ENCODE peak calls at places on chromosomes 4 and X, in six cellular contexts. One of them, this sample, is unnamed.

GRCh38 chr4:6331018-6331417 is 61.4 kb downstream of the WFS1 start:
- DNase-seq in GM12891: no peak
- DNase-seq in cardiac muscle cell: peak
- DNase-seq in NCI-H1092: no peak
- DNase-seq in RPMI8226: peak
- DNase-seq in A549: peak
- DNase-seq in this sample: peak

GRCh38 chr4:14749910-14750309 is 252.4 kb upstream of the CPEB2 start:
- DNase-seq in GM12891: no peak
- DNase-seq in cardiac muscle cell: peak
- DNase-seq in NCI-H1092: peak
- DNase-seq in RPMI8226: peak
- DNase-seq in A549: peak
- DNase-seq in this sample: no peak

GRCh38 chr4:139851639-139852038 is 186.0 kb downstream of the MGST2 start:
- DNase-seq in GM12891: no peak
- DNase-seq in cardiac muscle cell: no peak
- DNase-seq in NCI-H1092: peak
- DNase-seq in RPMI8226: no peak
- DNase-seq in A549: no peak
- DNase-seq in this sample: no peak

GRCh38 chr4:7342581-7343352 is 92.0 kb downstream of the PSAPL1 start:
- DNase-seq in GM12891: no peak
- DNase-seq in cardiac muscle cell: no peak
- DNase-seq in NCI-H1092: no peak
- DNase-seq in RPMI8226: no peak
- DNase-seq in A549: no peak
- DNase-seq in this sample: no peak

GRCh38 chrX:23434356-23434884 is 99.8 kb downstream of the PTCHD1 start:
- DNase-seq in GM12891: no peak
- DNase-seq in cardiac muscle cell: peak
- DNase-seq in NCI-H1092: no peak
- DNase-seq in RPMI8226: no peak
- DNase-seq in A549: no peak
- DNase-seq in this sample: no peak

GRCh38 chr4:174283507-174284180 is at the start of the genes CEP44 and FBXO8:
- DNase-seq in GM12891: no peak
- DNase-seq in cardiac muscle cell: peak
- DNase-seq in NCI-H1092: peak
- DNase-seq in RPMI8226: peak
- DNase-seq in A549: peak
- DNase-seq in this sample: peak

GRCh38 chrX:630922-631496 is 418 bp downstream of the SHOX start:
- DNase-seq in GM12891: no peak
- DNase-seq in cardiac muscle cell: no peak
- DNase-seq in NCI-H1092: no peak
- DNase-seq in RPMI8226: no peak
- DNase-seq in A549: peak
- DNase-seq in this sample: no peak

GRCh38 chr4:86032476-86033022 is 327.3 kb downstream of the MAPK10 start:
- DNase-seq in GM12891: no peak
- DNase-seq in cardiac muscle cell: peak
- DNase-seq in NCI-H1092: no peak
- DNase-seq in RPMI8226: peak
- DNase-seq in A549: no peak
- DNase-seq in this sample: no peak

GRCh38 chrX:50081282-50081955 is 119.4 kb downstream of the AKAP4 start:
- DNase-seq in GM12891: no peak
- DNase-seq in cardiac muscle cell: peak
- DNase-seq in NCI-H1092: peak
- DNase-seq in RPMI8226: no peak
- DNase-seq in A549: peak
- DNase-seq in this sample: no peak

GRCh38 chr4:102430511-102430910 is 70.6 kb upstream of the NFKB1 start:
- DNase-seq in GM12891: no peak
- DNase-seq in cardiac muscle cell: peak
- DNase-seq in NCI-H1092: no peak
- DNase-seq in RPMI8226: no peak
- DNase-seq in A549: peak
- DNase-seq in this sample: peak

GRCh38 chr4:148790246-148790645 is 348.0 kb upstream of the NR3C2 start:
- DNase-seq in GM12891: no peak
- DNase-seq in cardiac muscle cell: no peak
- DNase-seq in NCI-H1092: no peak
- DNase-seq in RPMI8226: no peak
- DNase-seq in A549: no peak
- DNase-seq in this sample: no peak

GRCh38 chrX:47854474-47854873 is 17.8 kb downstream of the ZNF81 start:
- DNase-seq in GM12891: no peak
- DNase-seq in cardiac muscle cell: peak
- DNase-seq in NCI-H1092: no peak
- DNase-seq in RPMI8226: peak
- DNase-seq in A549: no peak
- DNase-seq in this sample: peak

GRCh38 chr4:8440491-8441311 is at the start of the genes ACOX3 and TRMT44:
- DNase-seq in GM12891: peak
- DNase-seq in cardiac muscle cell: peak
- DNase-seq in NCI-H1092: peak
- DNase-seq in RPMI8226: peak
- DNase-seq in A549: peak
- DNase-seq in this sample: peak

GRCh38 chr4:151324449-151325319 is 721 bp downstream of the SH3D19 start:
- DNase-seq in GM12891: no peak
- DNase-seq in cardiac muscle cell: peak
- DNase-seq in NCI-H1092: no peak
- DNase-seq in RPMI8226: no peak
- DNase-seq in A549: peak
- DNase-seq in this sample: no peak

GRCh38 chr4:24244663-24245519 is 339.5 kb downstream of the DHX15 start:
- DNase-seq in GM12891: no peak
- DNase-seq in cardiac muscle cell: peak
- DNase-seq in NCI-H1092: no peak
- DNase-seq in RPMI8226: no peak
- DNase-seq in A549: no peak
- DNase-seq in this sample: no peak

GRCh38 chr4:77021614-77022089 is 54.1 kb downstream of the CCNI start:
- DNase-seq in GM12891: no peak
- DNase-seq in cardiac muscle cell: peak
- DNase-seq in NCI-H1092: no peak
- DNase-seq in RPMI8226: no peak
- DNase-seq in A549: no peak
- DNase-seq in this sample: no peak

GRCh38 chr4:188032583-188032982 is 37.0 kb downstream of the ZFP42 start:
- DNase-seq in GM12891: no peak
- DNase-seq in cardiac muscle cell: no peak
- DNase-seq in NCI-H1092: no peak
- DNase-seq in RPMI8226: no peak
- DNase-seq in A549: no peak
- DNase-seq in this sample: no peak

GRCh38 chrX:23879380-23880090 is 28.2 kb downstream of the APOO start:
- DNase-seq in GM12891: no peak
- DNase-seq in cardiac muscle cell: no peak
- DNase-seq in NCI-H1092: no peak
- DNase-seq in RPMI8226: no peak
- DNase-seq in A549: no peak
- DNase-seq in this sample: no peak

GRCh38 chrX:82134378-82134777 is 932.5 kb downstream of the SH3BGRL start:
- DNase-seq in GM12891: no peak
- DNase-seq in cardiac muscle cell: no peak
- DNase-seq in NCI-H1092: no peak
- DNase-seq in RPMI8226: no peak
- DNase-seq in A549: no peak
- DNase-seq in this sample: peak

GRCh38 chr4:5361968-5362367 is 310.7 kb downstream of the STK32B start:
- DNase-seq in GM12891: no peak
- DNase-seq in cardiac muscle cell: peak
- DNase-seq in NCI-H1092: no peak
- DNase-seq in RPMI8226: peak
- DNase-seq in A549: no peak
- DNase-seq in this sample: peak

GRCh38 chr4:104490096-104490769 is 4.5 kb downstream of the CXXC4 start:
- DNase-seq in GM12891: no peak
- DNase-seq in cardiac muscle cell: no peak
- DNase-seq in NCI-H1092: no peak
- DNase-seq in RPMI8226: peak
- DNase-seq in A549: peak
- DNase-seq in this sample: peak

GRCh38 chr4:122632396-122633143 is 11.7 kb upstream of the IL21 start:
- DNase-seq in GM12891: no peak
- DNase-seq in cardiac muscle cell: peak
- DNase-seq in NCI-H1092: no peak
- DNase-seq in RPMI8226: no peak
- DNase-seq in A549: no peak
- DNase-seq in this sample: no peak

GRCh38 chrX:23982891-23983290 is 44.1 kb downstream of the KLHL15 start:
- DNase-seq in GM12891: no peak
- DNase-seq in cardiac muscle cell: no peak
- DNase-seq in NCI-H1092: no peak
- DNase-seq in RPMI8226: no peak
- DNase-seq in A549: no peak
- DNase-seq in this sample: no peak

GRCh38 chrX:153778684-153779101 is 2.1 kb upstream of the SRPK3 start:
- DNase-seq in GM12891: no peak
- DNase-seq in cardiac muscle cell: no peak
- DNase-seq in NCI-H1092: no peak
- DNase-seq in RPMI8226: peak
- DNase-seq in A549: peak
- DNase-seq in this sample: no peak

GRCh38 chr4:59247032-59247431 is 1953.1 kb upstream of the ADGRL3 start:
- DNase-seq in GM12891: no peak
- DNase-seq in cardiac muscle cell: no peak
- DNase-seq in NCI-H1092: no peak
- DNase-seq in RPMI8226: no peak
- DNase-seq in A549: no peak
- DNase-seq in this sample: peak

GRCh38 chrX:139049455-139049854 is 337.9 kb upstream of the FGF13 start:
- DNase-seq in GM12891: no peak
- DNase-seq in cardiac muscle cell: no peak
- DNase-seq in NCI-H1092: no peak
- DNase-seq in RPMI8226: peak
- DNase-seq in A549: no peak
- DNase-seq in this sample: no peak

GRCh38 chrX:626745-627509 is 3.7 kb upstream of the SHOX start:
- DNase-seq in GM12891: no peak
- DNase-seq in cardiac muscle cell: no peak
- DNase-seq in NCI-H1092: no peak
- DNase-seq in RPMI8226: peak
- DNase-seq in A549: peak
- DNase-seq in this sample: no peak

GRCh38 chr4:5544762-5545161 is 163.6 kb downstream of the EVC2 start:
- DNase-seq in GM12891: no peak
- DNase-seq in cardiac muscle cell: no peak
- DNase-seq in NCI-H1092: no peak
- DNase-seq in RPMI8226: no peak
- DNase-seq in A549: no peak
- DNase-seq in this sample: no peak

GRCh38 chr4:21879187-21879586 is 69.4 kb downstream of the KCNIP4 start:
- DNase-seq in GM12891: no peak
- DNase-seq in cardiac muscle cell: peak
- DNase-seq in NCI-H1092: no peak
- DNase-seq in RPMI8226: no peak
- DNase-seq in A549: peak
- DNase-seq in this sample: no peak